ENCODE peak calls at places on chromosome 3, in five cellular contexts. One of them, this sample, is unnamed.

GRCh38 chr3:12229896-12230295 is 59.0 kb upstream of the PPARG start:
- DNase-seq in GM12865: no peak
- DNase-seq in astrocyte: peak
- DNase-seq in fibroblast of mammary gland: no peak
- DNase-seq in psoas muscle: no peak
- DNase-seq in this sample: no peak

GRCh38 chr3:48563382-48563918 is at the start of gene UCN2:
- DNase-seq in GM12865: no peak
- DNase-seq in astrocyte: no peak
- DNase-seq in fibroblast of mammary gland: peak
- DNase-seq in psoas muscle: no peak
- DNase-seq in this sample: no peak

GRCh38 chr3:170992854-170993253 is 33.7 kb downstream of the SLC2A2 start:
- DNase-seq in GM12865: peak
- DNase-seq in astrocyte: peak
- DNase-seq in fibroblast of mammary gland: peak
- DNase-seq in psoas muscle: no peak
- DNase-seq in this sample: no peak

GRCh38 chr3:194496217-194496881 is 9.5 kb upstream of the ATP13A3 start:
- DNase-seq in GM12865: peak
- DNase-seq in astrocyte: no peak
- DNase-seq in fibroblast of mammary gland: no peak
- DNase-seq in psoas muscle: no peak
- DNase-seq in this sample: no peak

GRCh38 chr3:56192001-56192400 is 276.3 kb downstream of the ERC2 start:
- DNase-seq in GM12865: no peak
- DNase-seq in astrocyte: no peak
- DNase-seq in fibroblast of mammary gland: no peak
- DNase-seq in psoas muscle: no peak
- DNase-seq in this sample: no peak

GRCh38 chr3:52061116-52061910 is 4.9 kb upstream of the DUSP7 start:
- DNase-seq in GM12865: no peak
- DNase-seq in astrocyte: no peak
- DNase-seq in fibroblast of mammary gland: no peak
- DNase-seq in psoas muscle: no peak
- DNase-seq in this sample: no peak

GRCh38 chr3:142892714-142893113 is 3.8 kb upstream of the PCOLCE2 start:
- DNase-seq in GM12865: no peak
- DNase-seq in astrocyte: no peak
- DNase-seq in fibroblast of mammary gland: no peak
- DNase-seq in psoas muscle: no peak
- DNase-seq in this sample: no peak

GRCh38 chr3:8653800-8654408 is 9.3 kb upstream of the SSUH2 start:
- DNase-seq in GM12865: no peak
- DNase-seq in astrocyte: no peak
- DNase-seq in fibroblast of mammary gland: no peak
- DNase-seq in psoas muscle: no peak
- DNase-seq in this sample: no peak

GRCh38 chr3:43951813-43952212 is 261.1 kb downstream of the ABHD5 start:
- DNase-seq in GM12865: no peak
- DNase-seq in astrocyte: no peak
- DNase-seq in fibroblast of mammary gland: no peak
- DNase-seq in psoas muscle: no peak
- DNase-seq in this sample: no peak

GRCh38 chr3:481680-482079 is 285.1 kb downstream of the CHL1 start:
- DNase-seq in GM12865: peak
- DNase-seq in astrocyte: no peak
- DNase-seq in fibroblast of mammary gland: peak
- DNase-seq in psoas muscle: no peak
- DNase-seq in this sample: peak
- TF ChIP-seq CTCF in GM12865: peak
- TF ChIP-seq CTCF in astrocyte: no peak
- TF ChIP-seq CTCF in fibroblast of mammary gland: peak
- TF ChIP-seq CTCF in psoas muscle: no peak
- TF ChIP-seq CTCF in this sample: no peak

GRCh38 chr3:79491029-79491634 is 276.7 kb downstream of the ROBO1 start:
- DNase-seq in GM12865: no peak
- DNase-seq in astrocyte: peak
- DNase-seq in fibroblast of mammary gland: peak
- DNase-seq in psoas muscle: no peak
- DNase-seq in this sample: no peak

GRCh38 chr3:79488407-79488806 is 279.4 kb downstream of the ROBO1 start:
- DNase-seq in GM12865: no peak
- DNase-seq in astrocyte: no peak
- DNase-seq in fibroblast of mammary gland: no peak
- DNase-seq in psoas muscle: no peak
- DNase-seq in this sample: no peak

GRCh38 chr3:79490165-79491028 is 277.4 kb downstream of the ROBO1 start:
- DNase-seq in GM12865: no peak
- DNase-seq in astrocyte: peak
- DNase-seq in fibroblast of mammary gland: peak
- DNase-seq in psoas muscle: peak
- DNase-seq in this sample: no peak
- TF ChIP-seq CTCF in GM12865: no peak
- TF ChIP-seq CTCF in astrocyte: peak
- TF ChIP-seq CTCF in fibroblast of mammary gland: peak
- TF ChIP-seq CTCF in psoas muscle: no peak
- TF ChIP-seq CTCF in this sample: no peak

GRCh38 chr3:148881286-148881685 is 16.2 kb downstream of the CPA3 start:
- DNase-seq in GM12865: no peak
- DNase-seq in astrocyte: peak
- DNase-seq in fibroblast of mammary gland: peak
- DNase-seq in psoas muscle: no peak
- DNase-seq in this sample: no peak

GRCh38 chr3:148879256-148879655 is 14.2 kb downstream of the CPA3 start:
- DNase-seq in GM12865: no peak
- DNase-seq in astrocyte: no peak
- DNase-seq in fibroblast of mammary gland: no peak
- DNase-seq in psoas muscle: no peak
- DNase-seq in this sample: no peak

GRCh38 chr3:148882288-148882687 is 17.2 kb downstream of the CPA3 start:
- DNase-seq in GM12865: no peak
- DNase-seq in astrocyte: peak
- DNase-seq in fibroblast of mammary gland: peak
- DNase-seq in psoas muscle: no peak
- DNase-seq in this sample: no peak

GRCh38 chr3:148883163-148883562 is 18.1 kb downstream of the CPA3 start:
- DNase-seq in GM12865: no peak
- DNase-seq in astrocyte: no peak
- DNase-seq in fibroblast of mammary gland: no peak
- DNase-seq in psoas muscle: no peak
- DNase-seq in this sample: no peak

DNA sequence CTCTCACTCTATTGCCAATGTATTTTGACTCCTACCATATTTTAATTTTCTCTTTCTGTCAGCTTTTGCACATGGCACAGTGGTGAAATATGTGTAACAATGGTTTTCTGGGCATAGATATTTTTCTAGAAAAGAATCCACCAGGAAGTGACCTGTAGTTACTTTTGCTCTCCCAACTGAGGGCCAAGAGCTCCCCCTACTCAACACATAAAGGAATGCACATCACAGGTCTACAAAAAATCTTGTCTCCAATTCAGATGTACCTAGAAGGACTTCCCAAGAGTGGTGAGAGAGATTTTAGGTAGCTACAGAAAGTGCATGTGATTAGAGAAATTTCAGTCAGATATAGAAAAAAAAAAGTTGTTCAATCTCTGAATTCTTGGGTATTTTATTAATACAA is 15.6 kb downstream of the CPA3 start:
- DNase-seq in GM12865: peak
- DNase-seq in astrocyte: no peak
- DNase-seq in fibroblast of mammary gland: no peak
- DNase-seq in psoas muscle: no peak
- DNase-seq in this sample: no peak
- TF ChIP-seq CTCF in GM12865: peak
- TF ChIP-seq CTCF in astrocyte: peak
- TF ChIP-seq CTCF in fibroblast of mammary gland: peak
- TF ChIP-seq CTCF in psoas muscle: no peak
- TF ChIP-seq CTCF in this sample: no peak

GRCh38 chr3:154954750-154955149 is 125.4 kb upstream of the MME start:
- DNase-seq in GM12865: peak
- DNase-seq in astrocyte: no peak
- DNase-seq in fibroblast of mammary gland: peak
- DNase-seq in psoas muscle: no peak
- DNase-seq in this sample: no peak
- TF ChIP-seq CTCF in GM12865: peak
- TF ChIP-seq CTCF in astrocyte: peak
- TF ChIP-seq CTCF in fibroblast of mammary gland: peak
- TF ChIP-seq CTCF in psoas muscle: peak
- TF ChIP-seq CTCF in this sample: no peak

GRCh38 chr3:53845103-53845880 is 927 bp downstream of the CHDH start:
- DNase-seq in GM12865: peak
- DNase-seq in astrocyte: peak
- DNase-seq in fibroblast of mammary gland: peak
- DNase-seq in psoas muscle: peak
- DNase-seq in this sample: peak
- TF ChIP-seq CTCF in GM12865: no peak
- TF ChIP-seq CTCF in astrocyte: peak
- TF ChIP-seq CTCF in fibroblast of mammary gland: peak
- TF ChIP-seq CTCF in psoas muscle: peak
- TF ChIP-seq CTCF in this sample: peak

This sample was measured in GM10248.